ENCODE peak calls at places on chromosome 16, in eight cellular contexts. K is left ventricle myocardium inferior; L is SK-N-SH; I is choroid plexus epithelial cell; D is brain microvascular endothelial cell; U is CD8-positive, alpha-beta T cell; J is heart left ventricle; A is Peyer's patch. Q is an unnamed sample.

GRCh38 chr16:77043076-77043475 is 147.9 kb upstream of the MON1B start:
- DNase-seq in L (peak), I (peak), D (peak), U (no peak), K (no peak), J (no peak), A (no peak), Q (no peak)

GRCh38 chr16:4200000-4200780 is 41.7 kb downstream of the SRL start:
- DNase-seq in U (no peak), I (peak), L (peak), K (peak), A (peak), J (peak), D (peak), Q (peak)

GRCh38 chr16:83968891-83969672 is 1.0 kb downstream of the NECAB2 start:
- DNase-seq in U (no peak), L (no peak), K (peak), I (no peak), A (no peak), D (no peak), J (no peak), Q (no peak)

GRCh38 chr16:8764486-8765250 is 32.8 kb downstream of the TMEM186 start:
- DNase-seq in J (no peak), I (no peak), A (no peak), D (no peak), U (no peak), L (no peak), K (no peak), Q (no peak)

GRCh38 chr16:27229891-27230470 is 26.7 kb downstream of the KDM8 start:
- DNase-seq in J (no peak), K (no peak), D (no peak), U (no peak), L (no peak), I (no peak), A (no peak), Q (no peak)

GRCh38 chr16:68389006-68389405 is 59.3 kb downstream of the SMPD3 start:
- DNase-seq in L (no peak), J (no peak), A (no peak), K (no peak), I (no peak), D (no peak), U (no peak), Q (no peak)

GRCh38 chr16:58024673-58025350 is 742 bp upstream of the MMP15 start:
- DNase-seq in I (peak), J (no peak), K (peak), L (peak), D (no peak), U (no peak), A (peak), Q (no peak)

GRCh38 chr16:49281843-49282642 is 405 bp upstream of the CBLN1 start:
- DNase-seq in L (peak), J (peak), D (peak), K (peak), A (peak), U (no peak), I (peak), Q (no peak)

GRCh38 chr16:46736695-46737094 is 11.4 kb downstream of the MYLK3 start:
- DNase-seq in A (no peak), J (no peak), I (peak), L (no peak), K (no peak), U (no peak), D (no peak), Q (no peak)

GRCh38 chr16:10589106-10589505 is 8.7 kb upstream of the EMP2 start:
- DNase-seq in A (no peak), I (no peak), U (no peak), D (no peak), K (no peak), L (no peak), J (no peak), Q (no peak)

GRCh38 chr16:12803203-12804093 is at the start of gene CPPED1:
- DNase-seq in L (peak), J (peak), I (peak), D (peak), K (peak), A (peak), U (peak), Q (peak)

DNA sequence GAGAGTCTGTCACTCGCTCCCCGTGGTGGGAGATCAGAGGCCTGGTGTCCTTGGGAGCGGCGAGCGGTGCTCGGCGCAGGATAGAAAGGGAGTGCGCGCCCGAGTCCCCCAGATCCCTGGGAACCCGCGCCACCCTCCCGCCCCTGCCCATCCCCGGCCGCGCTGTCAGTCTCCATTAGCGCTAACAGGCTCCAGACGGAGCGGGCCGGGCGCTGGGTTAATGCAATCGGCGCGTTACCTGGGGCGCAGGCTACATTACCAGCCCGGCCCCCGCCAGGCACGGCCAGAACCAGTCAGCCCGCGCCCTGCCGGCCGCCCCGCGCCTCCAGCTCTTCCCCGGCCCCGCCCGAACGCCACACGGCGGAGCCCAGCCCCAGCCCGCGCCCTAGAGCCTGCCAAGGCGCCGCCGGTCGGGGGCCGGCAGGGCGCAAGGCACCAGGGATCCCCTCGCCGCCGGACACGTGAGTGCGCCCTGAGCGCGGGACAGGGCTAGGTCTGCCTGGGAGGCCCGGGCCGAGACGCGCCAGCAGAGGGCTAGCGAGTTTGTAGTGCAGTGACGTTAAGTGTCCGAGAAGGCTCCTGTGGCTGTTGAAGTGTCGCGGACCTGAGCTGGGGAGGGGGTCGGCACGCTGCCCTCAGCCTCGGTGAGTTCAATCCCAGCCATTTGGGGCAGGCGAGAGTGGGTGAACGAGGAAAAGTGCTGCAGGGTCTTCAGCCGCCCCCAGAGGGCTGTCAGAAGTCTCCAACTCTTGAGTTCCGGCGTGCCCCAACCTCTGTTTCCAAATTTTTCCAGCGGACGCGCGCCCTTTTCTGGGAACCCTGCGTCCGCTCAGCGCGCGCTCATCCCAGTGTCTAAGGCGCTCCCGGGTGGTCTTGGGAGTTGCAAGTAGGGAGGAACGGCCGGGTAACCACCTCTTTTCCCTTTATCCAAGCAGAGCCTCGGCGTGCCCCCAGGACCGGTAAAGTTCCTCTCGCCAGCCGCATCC is at the start of gene SLC6A2:
- DNase-seq in D (no peak), K (peak), A (no peak), L (peak), I (no peak), J (no peak), U (no peak), Q (no peak)
- TF ChIP-seq CTCF in D (no peak), K (peak), A (no peak), L (no peak), I (no peak), J (no peak), U (no peak), Q (no peak)

DNA sequence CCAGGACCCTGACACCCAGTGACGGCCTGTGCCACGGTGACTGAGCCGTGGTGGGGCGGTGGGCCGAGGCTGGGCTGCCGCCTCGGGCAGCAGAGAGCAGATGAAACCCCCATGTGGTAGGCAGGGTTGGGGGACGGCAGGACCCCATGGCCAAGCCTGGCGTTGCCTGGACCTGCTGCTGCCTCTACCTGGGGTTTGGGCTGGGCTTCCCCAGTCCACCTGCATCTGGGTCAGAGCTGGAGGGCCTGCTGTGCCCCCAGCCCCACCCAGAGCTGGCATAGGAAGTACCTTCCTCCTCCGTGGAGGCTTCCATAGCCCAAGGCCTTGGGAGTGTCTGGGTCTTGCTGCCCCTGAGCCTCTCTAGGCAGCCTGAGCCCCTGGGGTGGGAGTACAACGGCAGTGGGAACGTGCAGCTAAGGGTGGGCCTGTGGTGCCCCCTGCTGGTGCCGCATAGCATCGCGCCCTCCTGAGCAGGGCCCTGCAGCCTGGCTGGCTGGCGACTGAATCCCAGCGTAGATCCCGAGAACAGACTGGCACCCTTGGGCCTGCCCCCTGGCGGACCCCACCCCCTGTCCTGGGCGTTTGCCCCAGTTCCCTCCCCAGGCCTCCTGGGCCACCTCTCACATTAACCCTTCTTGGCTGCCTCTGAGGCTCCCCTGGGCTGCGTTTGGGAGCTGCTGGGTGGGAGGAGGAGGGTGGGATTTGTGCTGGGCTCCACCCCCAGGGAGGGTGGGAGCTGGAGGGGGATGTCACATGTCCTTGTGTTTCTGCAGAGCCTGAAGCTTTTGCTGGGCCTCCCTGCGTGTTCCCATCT is 12.6 kb upstream of the ATP6V0C start:
- DNase-seq in D (peak), A (peak), K (peak), I (peak), U (peak), J (peak), L (peak), Q (no peak)
- H3K4me3 ChIP-seq in D (peak), A (no peak), K (peak), I (peak), U (no peak), J (peak), L (peak), Q (no peak)

GRCh38 chr16:65964752-65965151 is 401.7 kb upstream of the CDH5 start:
- DNase-seq in U (no peak), D (no peak), L (no peak), I (no peak), K (no peak), A (no peak), J (no peak), Q (no peak)
- TF ChIP-seq CTCF in U (no peak), D (peak), L (no peak), I (no peak), K (no peak), A (no peak), J (no peak), Q (no peak)

GRCh38 chr16:30180741-30181140 is 2.7 kb upstream of the CORO1A start:
- DNase-seq in J (no peak), I (no peak), D (no peak), U (no peak), L (no peak), K (no peak), A (no peak), Q (no peak)
- H3K4me3 ChIP-seq in J (no peak), I (no peak), D (no peak), U (no peak), L (no peak), K (no peak), A (no peak), Q (no peak)

GRCh38 chr16:397736-398332 is 835 bp downstream of the NME4 start:
- DNase-seq in J (peak), A (peak), L (peak), I (peak), K (peak), D (peak), U (no peak), Q (no peak)
- TF ChIP-seq CTCF in J (peak), A (peak), L (peak), I (peak), K (peak), D (peak), U (no peak), Q (peak)

GRCh38 chr16:18969855-18970240 is 13.9 kb upstream of the TMC7 start:
- DNase-seq in I (no peak), L (no peak), A (no peak), J (no peak), U (no peak), K (no peak), D (no peak), Q (no peak)

GRCh38 chr16:18966791-18967190 is 16.9 kb upstream of the TMC7 start:
- DNase-seq in J (no peak), A (no peak), U (no peak), K (no peak), D (no peak), I (no peak), L (no peak), Q (no peak)

GRCh38 chr16:18975109-18975508 is 8.6 kb upstream of the TMC7 start:
- DNase-seq in I (no peak), U (no peak), A (no peak), J (no peak), K (no peak), L (no peak), D (no peak), Q (no peak)

GRCh38 chr16:18965555-18965954 is 18.2 kb upstream of the TMC7 start:
- DNase-seq in L (no peak), K (no peak), A (no peak), U (no peak), D (no peak), J (no peak), I (no peak), Q (no peak)

GRCh38 chr16:18969050-18969854 is 14.5 kb upstream of the TMC7 start:
- DNase-seq in U (peak), A (peak), D (peak), I (peak), K (peak), J (peak), L (peak), Q (no peak)
- H3K4me3 ChIP-seq in U (no peak), A (peak), D (peak), I (peak), K (peak), J (peak), L (peak), Q (peak)

DNA sequence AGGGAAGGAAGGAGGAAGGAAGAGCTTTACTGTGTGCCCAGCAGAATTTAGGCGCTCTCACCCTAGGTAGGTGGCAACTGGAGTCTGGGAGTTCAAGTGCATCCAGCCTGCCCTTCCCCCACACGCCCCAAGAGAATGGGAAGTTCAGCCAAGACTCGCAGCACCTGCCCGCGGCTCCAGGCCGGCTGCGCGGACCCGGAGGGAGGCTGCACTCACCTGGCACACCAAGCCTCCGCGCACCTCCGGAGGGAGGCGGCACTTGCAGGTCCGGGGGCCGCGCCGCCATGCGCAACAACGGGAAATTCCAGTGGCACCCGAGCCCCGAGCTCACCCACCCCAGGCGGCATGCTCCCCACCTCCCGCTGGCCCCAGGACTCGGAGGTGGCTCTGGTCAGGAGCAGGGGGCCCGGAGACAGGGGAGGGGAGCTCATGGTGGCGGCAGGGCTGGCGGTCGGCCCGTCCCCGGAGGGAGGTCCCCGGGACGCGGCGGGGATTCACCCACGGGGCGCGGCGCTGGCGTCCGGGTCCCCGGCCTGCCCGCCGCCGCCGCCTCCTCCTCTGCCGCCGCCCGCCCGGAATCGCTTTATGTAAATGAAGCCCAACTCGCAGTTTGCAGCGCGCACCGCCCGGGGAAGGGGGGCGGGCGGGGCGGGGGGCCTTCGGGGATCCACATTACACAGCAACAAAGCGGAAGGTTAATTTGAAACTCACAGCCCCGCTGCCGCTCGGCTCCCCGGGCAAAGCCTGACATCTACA is at the start of gene ZFHX3:
- DNase-seq in J (peak), K (peak), U (peak), D (no peak), L (peak), I (peak), A (peak), Q (no peak)
- TF ChIP-seq CTCF in J (no peak), K (peak), U (no peak), D (no peak), L (no peak), I (peak), A (no peak), Q (peak)

GRCh38 chr16:89417352-89417751 is 73.0 kb downstream of the ANKRD11 start:
- DNase-seq in U (no peak), K (no peak), J (no peak), I (no peak), D (no peak), A (no peak), L (no peak), Q (no peak)

GRCh38 chr16:89410794-89411309 is 79.5 kb downstream of the ANKRD11 start:
- DNase-seq in J (peak), U (no peak), I (peak), A (no peak), K (peak), D (peak), L (peak), Q (peak)

GRCh38 chr16:89412811-89413210 is 77.5 kb downstream of the ANKRD11 start:
- DNase-seq in D (no peak), U (no peak), I (peak), A (no peak), K (peak), L (peak), J (peak), Q (no peak)

GRCh38 chr16:89411335-89411850 is 79.0 kb downstream of the ANKRD11 start:
- DNase-seq in D (no peak), L (no peak), J (no peak), U (no peak), I (peak), A (no peak), K (no peak), Q (no peak)

DNA sequence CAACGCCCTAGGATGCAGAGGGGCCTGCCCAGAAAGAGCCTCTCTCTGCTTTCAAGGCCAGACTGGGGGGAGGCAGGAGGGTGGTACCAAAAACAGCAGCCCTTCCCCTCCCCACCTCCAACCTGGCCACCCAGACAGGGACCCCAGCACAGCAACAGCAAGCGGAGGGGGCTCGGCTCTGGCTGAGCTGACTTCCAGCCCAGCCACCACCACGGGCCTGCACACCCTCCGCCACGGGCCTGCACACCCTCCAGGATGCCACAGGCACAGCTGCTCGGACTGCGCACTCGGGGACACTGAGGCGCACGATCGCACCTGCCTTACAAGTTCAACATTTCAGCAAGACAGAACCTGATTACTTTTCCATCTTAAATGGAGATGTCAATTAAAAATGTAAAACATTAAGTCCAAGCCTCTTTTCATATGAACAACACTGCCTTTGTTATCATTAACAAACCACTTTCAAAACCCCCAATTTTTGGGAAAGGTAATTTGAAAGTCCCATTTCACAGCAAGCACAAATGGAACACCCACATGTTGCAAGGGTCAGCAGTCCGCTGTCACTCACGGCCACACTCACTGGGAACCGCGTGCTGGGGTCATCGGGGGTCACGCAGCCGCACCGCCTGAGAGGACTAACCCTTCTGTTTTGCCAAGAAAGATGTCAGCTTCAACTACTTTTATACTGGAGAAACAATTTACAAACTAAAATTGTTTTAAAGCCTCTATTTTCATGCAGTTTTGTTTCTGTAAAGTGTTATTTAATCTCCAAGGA is 76.4 kb downstream of the ANKRD11 start:
- DNase-seq in I (no peak), D (no peak), U (no peak), J (no peak), K (peak), L (no peak), A (no peak), Q (no peak)
- H3K4me3 ChIP-seq in I (no peak), D (no peak), U (no peak), J (no peak), K (no peak), L (no peak), A (no peak), Q (no peak)